ENCODE peak calls at places on chromosomes 5 and 9, in eight cellular contexts. One of them, this sample, is unnamed.

GRCh38 chr5:56833325-56833724 is 18.0 kb downstream of the MAP3K1 start:
- DNase-seq in tibial nerve: no peak
- DNase-seq in C1 segment of cervical spinal cord: no peak
- DNase-seq in heart left ventricle: no peak
- DNase-seq in fibroblast of the conjunctiva: no peak
- DNase-seq in Calu3: no peak
- DNase-seq in IMR-90: no peak
- DNase-seq in cardiac muscle cell: peak
- DNase-seq in this sample: no peak

GRCh38 chr9:120619751-120620655 is 40.0 kb upstream of the CDK5RAP2 start:
- DNase-seq in tibial nerve: peak
- DNase-seq in C1 segment of cervical spinal cord: no peak
- DNase-seq in heart left ventricle: no peak
- DNase-seq in fibroblast of the conjunctiva: peak
- DNase-seq in Calu3: peak
- DNase-seq in IMR-90: peak
- DNase-seq in cardiac muscle cell: peak
- DNase-seq in this sample: no peak

GRCh38 chr5:20476016-20476415 is 488.0 kb upstream of the CDH18 start:
- DNase-seq in tibial nerve: no peak
- DNase-seq in C1 segment of cervical spinal cord: no peak
- DNase-seq in heart left ventricle: no peak
- DNase-seq in fibroblast of the conjunctiva: no peak
- DNase-seq in Calu3: no peak
- DNase-seq in IMR-90: no peak
- DNase-seq in cardiac muscle cell: no peak
- DNase-seq in this sample: no peak

GRCh38 chr9:115847245-115847644 is 306.3 kb upstream of the PAPPA start:
- DNase-seq in tibial nerve: no peak
- DNase-seq in C1 segment of cervical spinal cord: no peak
- DNase-seq in heart left ventricle: no peak
- DNase-seq in fibroblast of the conjunctiva: peak
- DNase-seq in Calu3: no peak
- DNase-seq in IMR-90: peak
- DNase-seq in cardiac muscle cell: no peak
- DNase-seq in this sample: no peak

GRCh38 chr5:66469684-66470083 is 126.5 kb upstream of the MAST4 start:
- DNase-seq in tibial nerve: no peak
- DNase-seq in C1 segment of cervical spinal cord: no peak
- DNase-seq in heart left ventricle: no peak
- DNase-seq in fibroblast of the conjunctiva: no peak
- DNase-seq in Calu3: no peak
- DNase-seq in IMR-90: no peak
- DNase-seq in cardiac muscle cell: no peak
- DNase-seq in this sample: no peak

GRCh38 chr5:92944903-92945629 is 636.0 kb downstream of the NR2F1-AS1 start:
- DNase-seq in tibial nerve: no peak
- DNase-seq in C1 segment of cervical spinal cord: no peak
- DNase-seq in heart left ventricle: no peak
- DNase-seq in fibroblast of the conjunctiva: peak
- DNase-seq in Calu3: no peak
- DNase-seq in IMR-90: peak
- DNase-seq in cardiac muscle cell: no peak
- DNase-seq in this sample: no peak

GRCh38 chr9:92010705-92011536 is 60.9 kb upstream of the ROR2 start:
- DNase-seq in tibial nerve: no peak
- DNase-seq in C1 segment of cervical spinal cord: no peak
- DNase-seq in heart left ventricle: no peak
- DNase-seq in fibroblast of the conjunctiva: no peak
- DNase-seq in Calu3: no peak
- DNase-seq in IMR-90: no peak
- DNase-seq in cardiac muscle cell: no peak
- DNase-seq in this sample: no peak

GRCh38 chr9:134659688-134660131 is 18.1 kb downstream of the COL5A1 start:
- DNase-seq in tibial nerve: no peak
- DNase-seq in C1 segment of cervical spinal cord: no peak
- DNase-seq in heart left ventricle: no peak
- DNase-seq in fibroblast of the conjunctiva: peak
- DNase-seq in Calu3: no peak
- DNase-seq in IMR-90: no peak
- DNase-seq in cardiac muscle cell: no peak
- DNase-seq in this sample: no peak

GRCh38 chr9:104506565-104506964 is 2.5 kb downstream of the OR13F1 start:
- DNase-seq in tibial nerve: no peak
- DNase-seq in C1 segment of cervical spinal cord: no peak
- DNase-seq in heart left ventricle: no peak
- DNase-seq in fibroblast of the conjunctiva: no peak
- DNase-seq in Calu3: no peak
- DNase-seq in IMR-90: no peak
- DNase-seq in cardiac muscle cell: no peak
- DNase-seq in this sample: no peak

GRCh38 chr9:109496126-109496707 is 1.9 kb downstream of the PTPN3 start:
- DNase-seq in tibial nerve: no peak
- DNase-seq in C1 segment of cervical spinal cord: no peak
- DNase-seq in heart left ventricle: no peak
- DNase-seq in fibroblast of the conjunctiva: no peak
- DNase-seq in Calu3: no peak
- DNase-seq in IMR-90: no peak
- DNase-seq in cardiac muscle cell: no peak
- DNase-seq in this sample: no peak

GRCh38 chr9:33375238-33375840 is 27.0 kb downstream of the AQP7 start:
- DNase-seq in tibial nerve: no peak
- DNase-seq in C1 segment of cervical spinal cord: no peak
- DNase-seq in heart left ventricle: no peak
- DNase-seq in fibroblast of the conjunctiva: no peak
- DNase-seq in Calu3: no peak
- DNase-seq in IMR-90: peak
- DNase-seq in cardiac muscle cell: no peak
- DNase-seq in this sample: no peak

GRCh38 chr5:92769986-92770385 is 811.0 kb downstream of the NR2F1-AS1 start:
- DNase-seq in tibial nerve: no peak
- DNase-seq in C1 segment of cervical spinal cord: no peak
- DNase-seq in heart left ventricle: no peak
- DNase-seq in fibroblast of the conjunctiva: no peak
- DNase-seq in Calu3: no peak
- DNase-seq in IMR-90: peak
- DNase-seq in cardiac muscle cell: no peak
- DNase-seq in this sample: no peak

GRCh38 chr5:1118738-1119137 is 6.9 kb upstream of the SLC12A7 start:
- DNase-seq in tibial nerve: no peak
- DNase-seq in C1 segment of cervical spinal cord: no peak
- DNase-seq in heart left ventricle: peak
- DNase-seq in fibroblast of the conjunctiva: no peak
- DNase-seq in Calu3: peak
- DNase-seq in IMR-90: no peak
- DNase-seq in cardiac muscle cell: no peak
- DNase-seq in this sample: no peak

GRCh38 chr9:136399176-136400037 is 563 bp downstream of the SNAPC4 start:
- DNase-seq in tibial nerve: no peak
- DNase-seq in C1 segment of cervical spinal cord: no peak
- DNase-seq in heart left ventricle: no peak
- DNase-seq in fibroblast of the conjunctiva: no peak
- DNase-seq in Calu3: peak
- DNase-seq in IMR-90: no peak
- DNase-seq in cardiac muscle cell: peak
- DNase-seq in this sample: no peak

GRCh38 chr5:135930949-135931295 is 23.9 kb downstream of the LECT2 start:
- DNase-seq in tibial nerve: no peak
- DNase-seq in C1 segment of cervical spinal cord: no peak
- DNase-seq in heart left ventricle: no peak
- DNase-seq in fibroblast of the conjunctiva: no peak
- DNase-seq in Calu3: no peak
- DNase-seq in IMR-90: no peak
- DNase-seq in cardiac muscle cell: no peak
- DNase-seq in this sample: no peak

GRCh38 chr5:94870496-94871214 is 252.2 kb downstream of the SLF1 start:
- DNase-seq in tibial nerve: no peak
- DNase-seq in C1 segment of cervical spinal cord: no peak
- DNase-seq in heart left ventricle: no peak
- DNase-seq in fibroblast of the conjunctiva: no peak
- DNase-seq in Calu3: no peak
- DNase-seq in IMR-90: no peak
- DNase-seq in cardiac muscle cell: no peak
- DNase-seq in this sample: no peak

GRCh38 chr9:84107995-84108394 is 127.4 kb downstream of the RMI1 start:
- DNase-seq in tibial nerve: no peak
- DNase-seq in C1 segment of cervical spinal cord: no peak
- DNase-seq in heart left ventricle: no peak
- DNase-seq in fibroblast of the conjunctiva: no peak
- DNase-seq in Calu3: no peak
- DNase-seq in IMR-90: no peak
- DNase-seq in cardiac muscle cell: no peak
- DNase-seq in this sample: no peak

GRCh38 chr5:176769911-176770310 is 40.4 kb upstream of the UNC5A start:
- DNase-seq in tibial nerve: no peak
- DNase-seq in C1 segment of cervical spinal cord: no peak
- DNase-seq in heart left ventricle: no peak
- DNase-seq in fibroblast of the conjunctiva: no peak
- DNase-seq in Calu3: no peak
- DNase-seq in IMR-90: no peak
- DNase-seq in cardiac muscle cell: no peak
- DNase-seq in this sample: no peak